ENCODE peak calls at places on chromosomes 11 and 22, in four cellular contexts. One of them, this sample, is unnamed.
A peak's percentile ranks its signal among the peaks of the same experiment; 100 is the strongest.

GRCh38 chr22:27416553-27417427 is 384.8 kb downstream of the MN1 start:
- DNase-seq in ovary: no peak
- DNase-seq in CD4-positive, CD25-positive, alpha-beta regulatory T cell: no peak
- DNase-seq in lower lobe of right lung: no peak
- DNase-seq in this sample: no peak

GRCh38 chr22:40285508-40285907 is 60.8 kb upstream of the ADSL start:
- DNase-seq in lower lobe of right lung: no peak
- DNase-seq in ovary: no peak
- DNase-seq in CD4-positive, CD25-positive, alpha-beta regulatory T cell: no peak
- DNase-seq in this sample: no peak

GRCh38 chr11:88195908-88196307 is 20.7 kb upstream of the RAB38 start:
- DNase-seq in lower lobe of right lung: no peak
- DNase-seq in CD4-positive, CD25-positive, alpha-beta regulatory T cell: no peak
- DNase-seq in ovary: no peak
- DNase-seq in this sample: no peak

GRCh38 chr22:49328076-49328475 is 499.6 kb downstream of the BRD1 start:
- DNase-seq in ovary: no peak
- DNase-seq in CD4-positive, CD25-positive, alpha-beta regulatory T cell: no peak
- DNase-seq in lower lobe of right lung: peak; percentile 19
- DNase-seq in this sample: peak; percentile 21

GRCh38 chr11:32510039-32510438 is 73.6 kb upstream of the EIF3M start:
- DNase-seq in CD4-positive, CD25-positive, alpha-beta regulatory T cell: no peak
- DNase-seq in ovary: no peak
- DNase-seq in lower lobe of right lung: no peak
- DNase-seq in this sample: no peak

GRCh38 chr11:130945945-130946344 is 29.7 kb upstream of the SNX19 start:
- DNase-seq in ovary: no peak
- DNase-seq in CD4-positive, CD25-positive, alpha-beta regulatory T cell: no peak
- DNase-seq in lower lobe of right lung: no peak
- DNase-seq in this sample: no peak

GRCh38 chr11:122696662-122697061 is 41.1 kb downstream of the UBASH3B start:
- DNase-seq in CD4-positive, CD25-positive, alpha-beta regulatory T cell: peak; percentile 54
- DNase-seq in lower lobe of right lung: no peak
- DNase-seq in ovary: no peak
- DNase-seq in this sample: peak; percentile 82

GRCh38 chr11:62012451-62013265 is 45.2 kb upstream of the FTH1 start:
- DNase-seq in ovary: no peak
- DNase-seq in CD4-positive, CD25-positive, alpha-beta regulatory T cell: no peak
- DNase-seq in lower lobe of right lung: no peak
- DNase-seq in this sample: peak; percentile 64

GRCh38 chr22:37187552-37187890 is 526 bp downstream of the C1QTNF6 start:
- DNase-seq in lower lobe of right lung: no peak
- DNase-seq in CD4-positive, CD25-positive, alpha-beta regulatory T cell: no peak
- DNase-seq in ovary: no peak
- DNase-seq in this sample: no peak

GRCh38 chr11:11843233-11843632 is 1.5 kb downstream of the USP47 start:
- DNase-seq in ovary: no peak
- DNase-seq in CD4-positive, CD25-positive, alpha-beta regulatory T cell: no peak
- DNase-seq in lower lobe of right lung: no peak
- DNase-seq in this sample: no peak

GRCh38 chr11:21514298-21514697 is 678.6 kb upstream of the ANO5 start:
- DNase-seq in CD4-positive, CD25-positive, alpha-beta regulatory T cell: no peak
- DNase-seq in ovary: no peak
- DNase-seq in lower lobe of right lung: no peak
- DNase-seq in this sample: no peak

GRCh38 chr22:49973018-49973965 is 12.7 kb downstream of the PIM3 start:
- DNase-seq in lower lobe of right lung: peak; percentile 16
- DNase-seq in CD4-positive, CD25-positive, alpha-beta regulatory T cell: no peak
- DNase-seq in ovary: no peak
- DNase-seq in this sample: no peak

GRCh38 chr22:47795477-47796127 is 1033.2 kb downstream of the TBC1D22A start:
- DNase-seq in CD4-positive, CD25-positive, alpha-beta regulatory T cell: no peak
- DNase-seq in lower lobe of right lung: no peak
- DNase-seq in ovary: no peak
- DNase-seq in this sample: peak; percentile 46

GRCh38 chr11:12200359-12201015 is 90.1 kb downstream of the MICAL2 start:
- DNase-seq in ovary: peak; percentile 39
- DNase-seq in lower lobe of right lung: no peak
- DNase-seq in CD4-positive, CD25-positive, alpha-beta regulatory T cell: no peak
- DNase-seq in this sample: no peak

GRCh38 chr11:57432714-57433163 is 5.8 kb upstream of the SLC43A3 start:
- DNase-seq in ovary: no peak
- DNase-seq in CD4-positive, CD25-positive, alpha-beta regulatory T cell: no peak
- DNase-seq in lower lobe of right lung: peak; percentile 61
- DNase-seq in this sample: no peak

GRCh38 chr11:93710239-93710638 is 31.1 kb downstream of the TAF1D start:
- DNase-seq in CD4-positive, CD25-positive, alpha-beta regulatory T cell: no peak
- DNase-seq in ovary: no peak
- DNase-seq in lower lobe of right lung: no peak
- DNase-seq in this sample: no peak

GRCh38 chr11:77656362-77656761 is 18.8 kb upstream of the CLNS1A start:
- DNase-seq in lower lobe of right lung: no peak
- DNase-seq in CD4-positive, CD25-positive, alpha-beta regulatory T cell: no peak
- DNase-seq in ovary: no peak
- DNase-seq in this sample: no peak

GRCh38 chr11:57224537-57224936 is 12.5 kb downstream of the APLNR start:
- DNase-seq in CD4-positive, CD25-positive, alpha-beta regulatory T cell: no peak
- DNase-seq in ovary: no peak
- DNase-seq in lower lobe of right lung: no peak
- DNase-seq in this sample: no peak

GRCh38 chr22:37880668-37881440 is 25.2 kb upstream of the MICALL1 start:
- DNase-seq in lower lobe of right lung: no peak
- DNase-seq in CD4-positive, CD25-positive, alpha-beta regulatory T cell: no peak
- DNase-seq in ovary: no peak
- DNase-seq in this sample: no peak

GRCh38 chr22:33798401-33798800 is 121.9 kb downstream of the LARGE1 start:
- DNase-seq in ovary: no peak
- DNase-seq in CD4-positive, CD25-positive, alpha-beta regulatory T cell: no peak
- DNase-seq in lower lobe of right lung: no peak
- DNase-seq in this sample: no peak

DNA sequence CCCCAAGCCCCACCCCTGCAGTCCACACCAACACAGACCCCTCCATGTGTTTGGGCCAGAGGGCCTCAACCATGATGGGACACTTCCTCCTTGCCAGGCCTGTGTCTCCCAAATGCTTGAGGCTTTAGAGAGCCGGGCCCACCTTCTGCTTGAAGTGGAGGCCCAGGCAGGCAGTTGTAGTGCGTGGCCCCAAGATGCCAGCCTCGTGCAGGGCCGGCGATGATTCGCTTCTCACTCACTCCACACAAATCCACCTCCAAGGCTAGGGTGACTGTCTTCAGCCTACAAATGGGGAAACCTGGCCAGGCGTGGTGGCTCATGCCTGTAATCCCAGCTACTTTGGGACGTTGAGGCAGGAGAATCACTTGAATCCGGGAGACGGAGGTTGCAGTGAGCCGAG is 5.7 kb downstream of the PRR5 start:
- DNase-seq in ovary: no peak
- DNase-seq in lower lobe of right lung: no peak
- DNase-seq in CD4-positive, CD25-positive, alpha-beta regulatory T cell: no peak
- DNase-seq in this sample: no peak
- H3K27me3 ChIP-seq in ovary: no peaks in the 10 kb centered on the region
- H3K27me3 ChIP-seq in lower lobe of right lung: no peaks in the 10 kb centered on the region
- H3K27me3 ChIP-seq in CD4-positive, CD25-positive, alpha-beta regulatory T cell: no peaks in the 10 kb centered on the region
- H3K27me3 ChIP-seq in this sample: no peaks in the 10 kb centered on the region

GRCh38 chr11:114080219-114080618 is 20.7 kb downstream of the ZBTB16 start:
- DNase-seq in lower lobe of right lung: no peak
- DNase-seq in ovary: no peak
- DNase-seq in CD4-positive, CD25-positive, alpha-beta regulatory T cell: no peak
- DNase-seq in this sample: no peak

GRCh38 chr11:114079406-114080072 is 20.0 kb downstream of the ZBTB16 start:
- DNase-seq in ovary: no peak
- DNase-seq in lower lobe of right lung: no peak
- DNase-seq in CD4-positive, CD25-positive, alpha-beta regulatory T cell: no peak
- DNase-seq in this sample: no peak

GRCh38 chr11:114077482-114078305 is 18.2 kb downstream of the ZBTB16 start:
- DNase-seq in CD4-positive, CD25-positive, alpha-beta regulatory T cell: no peak
- DNase-seq in ovary: no peak
- DNase-seq in lower lobe of right lung: no peak
- DNase-seq in this sample: no peak

GRCh38 chr11:114076974-114077373 is 17.5 kb downstream of the ZBTB16 start:
- DNase-seq in ovary: no peak
- DNase-seq in CD4-positive, CD25-positive, alpha-beta regulatory T cell: no peak
- DNase-seq in lower lobe of right lung: no peak
- DNase-seq in this sample: no peak

DNA sequence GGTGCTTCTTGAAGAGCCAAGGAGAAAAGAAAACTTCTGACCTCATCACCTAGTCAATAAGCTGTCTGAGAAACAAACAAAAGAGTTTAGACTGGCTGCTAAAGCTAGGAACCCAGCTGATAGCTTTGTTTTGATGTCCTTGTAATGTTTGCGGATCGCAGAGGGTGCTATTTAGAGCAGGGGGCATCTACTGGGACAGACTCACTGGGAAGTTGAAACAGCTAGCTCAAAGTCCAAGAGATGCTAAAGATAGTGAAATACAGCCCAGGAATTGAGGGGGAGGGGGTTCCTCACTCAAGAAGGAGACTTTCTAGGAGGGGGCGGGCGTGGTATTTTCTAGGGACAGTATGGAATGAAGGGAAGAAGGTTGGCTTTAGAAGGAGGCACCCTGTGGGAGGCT is 18.9 kb downstream of the ZBTB16 start:
- DNase-seq in lower lobe of right lung: no peak
- DNase-seq in ovary: no peak
- DNase-seq in CD4-positive, CD25-positive, alpha-beta regulatory T cell: no peak
- DNase-seq in this sample: no peak
- H3K27ac ChIP-seq in lower lobe of right lung: peak overlapping the region; percentile 44
- H3K27ac ChIP-seq in ovary: peak overlapping the region; percentile 66
- H3K27ac ChIP-seq in CD4-positive, CD25-positive, alpha-beta regulatory T cell: no peak overlapping the region
- H3K27ac ChIP-seq in this sample: peak overlapping the region; percentile 75

GRCh38 chr11:16928052-16928451 is 86.2 kb downstream of the PLEKHA7 start:
- DNase-seq in lower lobe of right lung: no peak
- DNase-seq in ovary: no peak
- DNase-seq in CD4-positive, CD25-positive, alpha-beta regulatory T cell: no peak
- DNase-seq in this sample: no peak
- H3K27me3 ChIP-seq in lower lobe of right lung: peaks cover 30% of the 10 kb centered on the region
- H3K27me3 ChIP-seq in ovary: no peaks in the 10 kb centered on the region
- H3K27me3 ChIP-seq in CD4-positive, CD25-positive, alpha-beta regulatory T cell: peaks cover 11% of the 10 kb centered on the region
- H3K27me3 ChIP-seq in this sample: peaks cover 46% of the 10 kb centered on the region

GRCh38 chr22:22878801-22879674 is 8.6 kb upstream of the IGLL5 start:
- DNase-seq in lower lobe of right lung: no peak
- DNase-seq in ovary: no peak
- DNase-seq in CD4-positive, CD25-positive, alpha-beta regulatory T cell: no peak
- DNase-seq in this sample: no peak
- H3K27ac ChIP-seq in lower lobe of right lung: no peak overlapping the region
- H3K27ac ChIP-seq in ovary: no peak overlapping the region
- H3K27ac ChIP-seq in CD4-positive, CD25-positive, alpha-beta regulatory T cell: no peak overlapping the region
- H3K27ac ChIP-seq in this sample: no peak overlapping the region

DNA sequence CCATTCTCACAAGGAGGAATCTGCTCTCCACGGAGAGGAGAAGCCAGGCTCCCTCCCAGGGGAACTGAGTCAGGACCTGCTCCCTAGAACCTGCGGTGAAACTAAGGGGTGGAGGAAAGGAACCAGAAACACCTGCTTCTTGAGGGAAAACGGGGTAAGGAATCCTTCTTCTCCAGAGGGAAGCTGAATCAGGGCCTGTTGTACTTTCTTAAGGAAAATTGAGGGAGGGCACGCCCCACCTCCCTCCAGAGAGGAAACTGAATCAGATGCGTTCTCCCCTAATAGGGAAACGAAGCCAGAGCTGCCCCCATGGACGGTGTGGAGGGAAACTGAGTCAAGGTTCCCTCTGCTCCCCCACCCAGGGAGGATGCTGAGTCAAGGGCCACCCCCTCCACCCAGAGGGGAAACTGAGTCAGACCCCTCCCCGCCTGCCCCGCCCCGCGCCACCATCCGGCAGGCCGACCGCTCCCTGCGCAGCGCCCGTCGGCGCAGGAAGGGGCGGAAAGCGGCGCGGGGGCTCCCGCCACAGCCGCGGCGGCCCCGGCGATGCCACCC is 392 bp downstream of the RELA start:
- DNase-seq in ovary: no peak
- DNase-seq in CD4-positive, CD25-positive, alpha-beta regulatory T cell: no peak
- DNase-seq in lower lobe of right lung: no peak
- DNase-seq in this sample: no peak
- H3K27me3 ChIP-seq in ovary: no peaks in the 10 kb centered on the region
- H3K27me3 ChIP-seq in CD4-positive, CD25-positive, alpha-beta regulatory T cell: no peaks in the 10 kb centered on the region
- H3K27me3 ChIP-seq in lower lobe of right lung: no peaks in the 10 kb centered on the region
- H3K27me3 ChIP-seq in this sample: no peaks in the 10 kb centered on the region

GRCh38 chr22:45240137-45240809 is 421 bp downstream of the KIAA0930 start:
- DNase-seq in ovary: peak; percentile 43
- DNase-seq in CD4-positive, CD25-positive, alpha-beta regulatory T cell: no peak
- DNase-seq in lower lobe of right lung: peak; percentile 75
- DNase-seq in this sample: peak; percentile 92
- H3K27ac ChIP-seq in ovary: no peak overlapping the region
- H3K27ac ChIP-seq in CD4-positive, CD25-positive, alpha-beta regulatory T cell: no peak overlapping the region
- H3K27ac ChIP-seq in lower lobe of right lung: peak overlapping the region; percentile 56
- H3K27ac ChIP-seq in this sample: peak overlapping the region; percentile 82

GRCh38 chr11:45239733-45240132 is 46.4 kb downstream of the SYT13 start:
- DNase-seq in ovary: no peak
- DNase-seq in CD4-positive, CD25-positive, alpha-beta regulatory T cell: no peak
- DNase-seq in lower lobe of right lung: no peak
- DNase-seq in this sample: no peak

GRCh38 chr11:45238724-45239123 is 47.4 kb downstream of the SYT13 start:
- DNase-seq in ovary: no peak
- DNase-seq in lower lobe of right lung: no peak
- DNase-seq in CD4-positive, CD25-positive, alpha-beta regulatory T cell: no peak
- DNase-seq in this sample: no peak

GRCh38 chr11:45233804-45234170 is 52.4 kb downstream of the SYT13 start:
- DNase-seq in CD4-positive, CD25-positive, alpha-beta regulatory T cell: no peak
- DNase-seq in lower lobe of right lung: no peak
- DNase-seq in ovary: no peak
- DNase-seq in this sample: peak; percentile 73

GRCh38 chr11:45234306-45235006 is 51.7 kb downstream of the SYT13 start:
- DNase-seq in ovary: no peak
- DNase-seq in CD4-positive, CD25-positive, alpha-beta regulatory T cell: no peak
- DNase-seq in lower lobe of right lung: no peak
- DNase-seq in this sample: peak; percentile 69

GRCh38 chr11:45237666-45238348 is 48.3 kb downstream of the SYT13 start:
- DNase-seq in lower lobe of right lung: no peak
- DNase-seq in CD4-positive, CD25-positive, alpha-beta regulatory T cell: no peak
- DNase-seq in ovary: no peak
- DNase-seq in this sample: no peak
- H3K27me3 ChIP-seq in lower lobe of right lung: no peaks in the 10 kb centered on the region
- H3K27me3 ChIP-seq in CD4-positive, CD25-positive, alpha-beta regulatory T cell: peaks cover 8% of the 10 kb centered on the region
- H3K27me3 ChIP-seq in ovary: no peaks in the 10 kb centered on the region
- H3K27me3 ChIP-seq in this sample: no peaks in the 10 kb centered on the region

DNA sequence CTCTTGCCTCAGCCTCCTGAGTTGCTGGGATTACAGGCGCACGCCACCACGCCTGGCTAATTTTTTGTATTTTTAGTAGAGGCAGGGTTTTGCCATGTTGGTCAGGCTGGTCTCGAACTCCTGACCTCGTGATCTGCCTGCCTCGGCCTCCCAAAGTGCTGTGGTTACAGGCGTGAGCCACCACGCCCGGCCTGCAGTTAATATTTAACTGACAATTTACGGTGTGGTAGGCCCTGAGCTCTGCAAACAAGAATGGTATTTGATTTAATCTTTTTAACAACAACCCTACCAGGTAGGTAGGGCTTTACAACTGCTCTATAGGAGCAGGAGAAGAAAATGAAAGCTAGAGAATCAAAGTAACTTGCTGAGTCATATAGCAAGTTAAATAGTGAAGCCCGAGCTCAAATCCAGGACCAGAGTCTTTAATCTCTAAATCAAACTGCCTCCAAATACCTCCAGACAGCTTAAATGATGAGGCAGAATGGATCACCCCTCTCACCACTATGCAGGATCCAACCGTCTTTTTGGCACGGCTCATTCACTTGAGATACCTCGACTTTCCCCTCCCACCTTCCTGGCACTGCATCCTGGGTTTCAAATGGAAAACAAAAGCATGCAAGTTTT is 9.4 kb downstream of the UEVLD start:
- DNase-seq in CD4-positive, CD25-positive, alpha-beta regulatory T cell: no peak
- DNase-seq in lower lobe of right lung: no peak
- DNase-seq in ovary: no peak
- DNase-seq in this sample: no peak
- H3K27ac ChIP-seq in CD4-positive, CD25-positive, alpha-beta regulatory T cell: peak overlapping the region; percentile 58
- H3K27ac ChIP-seq in lower lobe of right lung: no peak overlapping the region
- H3K27ac ChIP-seq in ovary: no peak overlapping the region
- H3K27ac ChIP-seq in this sample: no peak overlapping the region

This sample was measured in spleen.